ENCODE peak calls at places on chromosomes 16 and 17, in nine cellular contexts. D, L, V, T, Y, N, Q, U and O are unnamed samples.

GRCh38 chr16:23597003-23597756 is 1.1 kb upstream of the NDUFAB1 start:
- DNase-seq in U (peak), L (no peak), Y (peak), Q (peak), N (no peak), T (peak), V (peak), D (no peak), O (peak)

GRCh38 chr17:951388-952132 is 28.0 kb downstream of the NXN start:
- DNase-seq in D (no peak), V (no peak), Y (no peak), T (no peak), Q (peak), L (peak), N (no peak), U (peak), O (no peak)

GRCh38 chr16:84414789-84415326 is 46.5 kb downstream of the ATP2C2 start:
- DNase-seq in Y (no peak), U (no peak), T (peak), L (no peak), Q (peak), N (no peak), V (no peak), D (no peak), O (no peak)

GRCh38 chr16:81106826-81107503 is 10.8 kb upstream of the GCSH start:
- DNase-seq in D (no peak), L (no peak), Y (no peak), V (no peak), Q (peak), N (no peak), T (peak), U (no peak), O (no peak)

GRCh38 chr17:489758-490329 is 137.2 kb upstream of the RPH3AL start:
- DNase-seq in Y (peak), L (peak), V (peak), D (no peak), U (peak), Q (peak), N (no peak), T (peak), O (no peak)

GRCh38 chr17:34420254-34420766 is 57.3 kb upstream of the CCL1 start:
- DNase-seq in N (peak), V (peak), D (no peak), Y (peak), L (peak), Q (peak), U (peak), T (no peak), O (peak)

GRCh38 chr17:69441179-69441578 is 26.7 kb downstream of the MAP2K6 start:
- DNase-seq in U (no peak), D (no peak), V (no peak), Y (no peak), Q (no peak), N (no peak), T (no peak), L (no peak), O (no peak)

GRCh38 chr17:43033947-43034622 is 9.1 kb downstream of the RND2 start:
- DNase-seq in T (peak), V (no peak), N (no peak), L (no peak), Y (no peak), Q (no peak), U (no peak), D (no peak), O (no peak)

GRCh38 chr17:50664788-50665458 is 30.2 kb downstream of the ABCC3 start:
- DNase-seq in U (no peak), D (no peak), T (no peak), V (peak), Q (peak), Y (no peak), L (no peak), N (no peak), O (peak)

GRCh38 chr17:75130632-75131277 is 787 bp downstream of the NT5C start:
- DNase-seq in D (no peak), V (peak), L (no peak), U (peak), T (peak), Y (peak), Q (peak), N (no peak), O (peak)

GRCh38 chr16:50308237-50308965 is 42.0 kb downstream of the ADCY7 start:
- DNase-seq in D (no peak), T (peak), Y (no peak), V (no peak), L (peak), N (no peak), U (no peak), Q (no peak), O (no peak)

GRCh38 chr16:21646721-21647561 is 5.5 kb downstream of the IGSF6 start:
- DNase-seq in D (no peak), Y (no peak), Q (no peak), N (no peak), V (no peak), U (no peak), T (peak), L (no peak), O (no peak)

GRCh38 chr17:81390029-81390428 is 5.2 kb upstream of the BAHCC1 start:
- DNase-seq in Q (no peak), L (peak), V (no peak), N (no peak), D (no peak), Y (no peak), T (no peak), U (no peak), O (no peak)

GRCh38 chr17:54937018-54937417 is 31.4 kb downstream of the COX11 start:
- DNase-seq in N (no peak), Y (no peak), Q (no peak), T (no peak), V (no peak), L (no peak), U (no peak), D (no peak), O (no peak)

GRCh38 chr16:85331685-85332084 is 219.4 kb upstream of the CIBAR2 start:
- DNase-seq in U (no peak), T (no peak), D (no peak), Q (no peak), V (peak), N (no peak), Y (no peak), L (no peak), O (no peak)

GRCh38 chr17:199195-199604 is 17.8 kb upstream of the DOC2B start:
- DNase-seq in T (peak), U (no peak), Y (no peak), D (no peak), N (no peak), V (no peak), Q (no peak), L (no peak), O (no peak)

GRCh38 chr16:5736209-5736608 is 638.6 kb upstream of the EEF2KMT start:
- DNase-seq in Y (no peak), T (no peak), N (no peak), U (no peak), Q (no peak), D (no peak), L (no peak), V (no peak), O (no peak)

GRCh38 chr16:1078579-1079021 is 6.1 kb downstream of the SSTR5 start:
- DNase-seq in N (no peak), Y (no peak), D (no peak), L (no peak), U (peak), T (no peak), V (no peak), Q (peak), O (no peak)

GRCh38 chr17:62876063-62876462 is 67.9 kb upstream of the MARCHF10 start:
- DNase-seq in V (no peak), L (no peak), N (no peak), Y (no peak), Q (no peak), D (no peak), U (no peak), T (no peak), O (no peak)

GRCh38 chr17:78144146-78144719 is 2.0 kb upstream of the C17orf99 start:
- DNase-seq in Q (no peak), D (no peak), T (peak), V (peak), Y (peak), L (peak), N (peak), U (peak), O (peak)

GRCh38 chr16:66256919-66257318 is 109.6 kb upstream of the CDH5 start:
- DNase-seq in L (no peak), U (no peak), D (no peak), V (no peak), N (no peak), Y (no peak), T (no peak), Q (no peak), O (no peak)

GRCh38 chr16:69382421-69382820 is 3.4 kb downstream of the TERF2 start:
- DNase-seq in Q (no peak), T (no peak), U (no peak), Y (no peak), N (no peak), V (no peak), D (no peak), L (no peak), O (peak)

GRCh38 chr17:57553991-57554825 is 190.9 kb downstream of the CCDC182 start:
- DNase-seq in D (no peak), Q (no peak), V (peak), U (peak), T (no peak), N (no peak), Y (no peak), L (no peak), O (peak)

GRCh38 chr17:19237389-19238166 is 412 bp downstream of the EPN2 start:
- DNase-seq in L (no peak), Q (no peak), Y (no peak), N (no peak), D (no peak), V (peak), T (peak), U (peak), O (no peak)
- TF ChIP-seq POLR2A in L (peak), Q (no peak), Y (peak), N (peak), D (peak), V (peak), T (no peak), U (peak), O (peak)

GRCh38 chr17:76264755-76265623 is at the start of gene UBALD2:
- DNase-seq in U (peak), N (peak), Y (peak), V (peak), Q (peak), D (peak), T (peak), L (peak), O (peak)
- TF ChIP-seq POLR2A in U (peak), N (peak), Y (peak), V (peak), Q (peak), D (peak), T (no peak), L (peak), O (peak)

GRCh38 chr17:44362479-44362963 is 1.1 kb downstream of the FAM171A2 start:
- DNase-seq in L (peak), N (no peak), V (peak), U (no peak), Y (no peak), Q (no peak), D (no peak), T (no peak), O (no peak)

GRCh38 chr17:44362964-44363612 is 565 bp downstream of the FAM171A2 start:
- DNase-seq in L (peak), D (no peak), N (no peak), T (no peak), V (peak), U (no peak), Q (no peak), Y (no peak), O (peak)

GRCh38 chr17:44362056-44362355 is 1.6 kb downstream of the FAM171A2 start:
- DNase-seq in T (no peak), Y (no peak), L (peak), U (no peak), D (no peak), N (no peak), V (no peak), Q (no peak), O (no peak)

GRCh38 chr17:44361292-44362055 is 2.2 kb downstream of the FAM171A2 start:
- DNase-seq in Q (no peak), N (no peak), D (no peak), L (peak), Y (no peak), T (no peak), V (no peak), U (no peak), O (no peak)

DNA sequence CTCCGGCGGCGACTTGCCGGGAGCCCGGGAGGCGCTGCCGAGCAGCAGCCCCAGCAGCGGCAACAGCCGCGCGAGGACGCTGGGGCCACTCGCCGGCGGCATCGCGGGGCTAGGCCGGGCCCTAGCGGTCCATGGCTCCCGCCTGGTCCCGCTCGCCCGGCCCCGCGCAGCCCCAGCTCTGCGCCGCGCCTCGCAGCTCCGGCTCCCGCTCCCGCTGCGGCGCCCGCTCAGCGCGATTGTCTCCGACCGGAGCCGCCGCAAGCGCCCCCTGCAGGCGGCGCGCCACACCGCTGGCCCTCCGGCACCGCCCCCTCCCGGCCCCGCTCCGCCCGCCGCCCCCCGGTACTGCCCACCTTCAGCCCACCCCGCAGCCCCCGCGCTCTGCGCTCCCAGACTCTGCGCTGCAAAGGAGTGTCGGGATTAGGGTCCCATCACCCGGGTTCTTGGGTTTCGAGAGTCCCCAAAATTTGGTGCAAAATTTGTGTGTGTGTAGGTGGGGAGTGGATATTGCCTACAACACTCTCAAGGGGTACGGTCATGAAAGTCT is at the start of gene FAM171A2:
- DNase-seq in L (peak), N (no peak), Y (peak), Q (no peak), T (peak), D (no peak), U (peak), V (peak), O (peak)
- TF ChIP-seq POLR2A in L (peak), N (no peak), Y (peak), Q (no peak), T (no peak), D (no peak), U (peak), V (no peak), O (no peak)

DNA sequence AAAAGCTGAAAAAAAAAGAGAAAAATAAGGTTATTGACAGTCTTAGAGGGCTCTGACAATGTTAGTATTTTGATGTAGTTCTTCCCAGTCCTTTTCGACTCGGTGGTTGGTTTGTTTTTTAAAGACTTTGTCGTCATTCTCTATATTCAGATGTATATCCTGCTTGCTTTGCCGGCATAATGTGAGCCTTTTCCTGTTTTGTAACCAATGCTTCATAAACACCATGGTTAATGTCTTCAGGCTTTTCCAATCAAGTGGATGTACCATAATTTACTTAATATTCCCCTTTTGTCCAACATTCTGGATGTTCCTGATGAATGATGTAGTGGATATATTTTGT is 45.4 kb downstream of the RAI1 start:
- DNase-seq in D (no peak), Y (no peak), V (no peak), U (no peak), Q (no peak), T (no peak), N (no peak), L (no peak), O (no peak)
- TF ChIP-seq POLR2A in D (no peak), Y (no peak), V (no peak), U (no peak), Q (no peak), T (no peak), N (no peak), L (no peak), O (no peak)